ENCODE peak calls at places on chromosomes 7 and 10, in four cellular contexts. L, N, W and H are unnamed samples.

GRCh38 chr10:114604357-114605129 is 53.5 kb downstream of the ABLIM1 start:
- DNase-seq in L (no peak), N (no peak), W (no peak), H (no peak)

GRCh38 chr10:14560794-14561765 is 213.6 kb downstream of the FAM107B start:
- DNase-seq in L (no peak), N (no peak), W (no peak), H (no peak)

GRCh38 chr10:110486680-110487410 is 10.9 kb upstream of the DUSP5 start:
- DNase-seq in L (no peak), N (no peak), W (no peak), H (no peak)

GRCh38 chr10:80279146-80279545 is 10.3 kb downstream of the MAT1A start:
- DNase-seq in L (no peak), N (no peak), W (no peak), H (no peak)

GRCh38 chr7:49643750-49644149 is 129.7 kb upstream of the VWC2 start:
- DNase-seq in L (no peak), N (no peak), W (no peak), H (no peak)

GRCh38 chr7:99042957-99043356 is 101.0 kb downstream of the SMURF1 start:
- DNase-seq in L (no peak), N (no peak), W (peak), H (peak)

GRCh38 chr7:148135106-148135505 is 455.5 kb upstream of the C7orf33 start:
- DNase-seq in L (no peak), N (no peak), W (no peak), H (peak)

GRCh38 chr7:96910484-96910883 is 94.9 kb upstream of the DLX6 start:
- DNase-seq in L (no peak), N (no peak), W (peak), H (no peak)

GRCh38 chr7:41629711-41630111 is 73.2 kb downstream of the INHBA start:
- DNase-seq in L (no peak), N (no peak), W (no peak), H (no peak)

GRCh38 chr10:103663802-103664201 is 170.3 kb downstream of the NEURL1 start:
- DNase-seq in L (no peak), N (no peak), W (no peak), H (no peak)

GRCh38 chr10:17905491-17905890 is 46.2 kb upstream of the SLC39A12 start:
- DNase-seq in L (no peak), N (no peak), W (no peak), H (no peak)

GRCh38 chr7:135211179-135211945 is at the start of gene WDR91:
- DNase-seq in L (peak), N (peak), W (peak), H (peak)

GRCh38 chr7:27723086-27723485 is 16.9 kb upstream of the TAX1BP1 start:
- DNase-seq in L (no peak), N (no peak), W (no peak), H (peak)

GRCh38 chr10:122258136-122259074 is 12.7 kb upstream of the BTBD16 start:
- DNase-seq in L (no peak), N (no peak), W (no peak), H (no peak)

GRCh38 chr7:127253289-127254162 is 785 bp upstream of the GRM8 start:
- DNase-seq in L (peak), N (no peak), W (peak), H (peak)

GRCh38 chr7:18402488-18403183 is 92.9 kb upstream of the HDAC9 start:
- DNase-seq in L (no peak), N (no peak), W (no peak), H (no peak)

GRCh38 chr7:39433550-39433949 is 132.7 kb upstream of the YAE1 start:
- DNase-seq in L (no peak), N (peak), W (no peak), H (no peak)

GRCh38 chr7:133310232-133310852 is 57.5 kb downstream of the EXOC4 start:
- DNase-seq in L (no peak), N (no peak), W (peak), H (no peak)

GRCh38 chr10:32938554-32939061 is 19.4 kb downstream of the ITGB1 start:
- DNase-seq in L (no peak), N (no peak), W (peak), H (peak)

GRCh38 chr7:135253851-135254815 is 20.5 kb downstream of the STRA8 start:
- DNase-seq in L (peak), N (no peak), W (peak), H (no peak)

GRCh38 chr7:79050592-79050991 is 402.9 kb downstream of the MAGI2 start:
- DNase-seq in L (no peak), N (no peak), W (no peak), H (no peak)

GRCh38 chr7:121398246-121398645 is 2.1 kb upstream of the FAM3C start:
- DNase-seq in L (no peak), N (no peak), W (peak), H (no peak)

GRCh38 chr7:136056827-136057226 is 79.7 kb upstream of the MTPN start:
- DNase-seq in L (no peak), N (no peak), W (no peak), H (no peak)

GRCh38 chr7:33399528-33400213 is 270.3 kb downstream of the BBS9 start:
- DNase-seq in L (no peak), N (no peak), W (no peak), H (peak)

GRCh38 chr7:143345428-143345900 is 17.0 kb downstream of the FAM131B start:
- DNase-seq in L (peak), N (no peak), W (no peak), H (peak)

GRCh38 chr7:127897704-127898454 is 133.4 kb downstream of the LRRC4 start:
- DNase-seq in L (no peak), N (no peak), W (no peak), H (no peak)

GRCh38 chr7:104149822-104150221 is 58.0 kb downstream of the ORC5 start:
- DNase-seq in L (no peak), N (no peak), W (peak), H (no peak)

GRCh38 chr10:21090609-21091082 is 193.5 kb upstream of the NEBL start:
- DNase-seq in L (no peak), N (no peak), W (no peak), H (no peak)

GRCh38 chr7:29588212-29588611 is 24.6 kb downstream of the PRR15 start:
- DNase-seq in L (no peak), N (no peak), W (no peak), H (no peak)

DNA sequence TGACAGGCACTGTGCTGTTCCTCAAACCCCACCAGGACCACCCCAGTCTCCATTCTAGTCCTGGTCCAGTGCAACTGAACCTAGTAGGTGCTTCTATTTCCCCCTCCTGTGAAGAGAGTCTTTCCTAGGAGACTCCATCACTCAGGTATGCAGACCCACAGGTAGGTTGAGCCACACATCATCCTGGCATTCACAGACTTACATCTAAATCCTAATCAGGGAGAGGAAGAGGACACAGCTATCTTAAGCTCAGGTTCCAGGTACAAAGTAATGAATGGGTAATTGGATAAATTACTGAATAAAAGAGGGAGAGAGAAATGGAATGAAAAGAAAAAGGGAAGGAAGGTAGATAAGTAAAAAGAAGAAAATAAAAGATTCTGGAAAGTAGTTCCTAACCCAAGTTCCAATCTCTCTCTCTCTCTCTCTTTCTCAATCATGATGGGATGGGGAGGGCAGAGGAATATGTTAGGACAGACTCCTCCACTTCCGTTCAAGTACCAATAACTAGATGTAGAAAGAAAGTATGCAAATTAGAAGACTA is 139.8 kb upstream of the NAMPT start:
- DNase-seq in L (no peak), N (no peak), W (no peak), H (no peak)
- TF ChIP-seq PBX3 in L (no peak), N (no peak), W (no peak), H (no peak)

GRCh38 chr7:119482209-119482608 is 790.8 kb upstream of the KCND2 start:
- DNase-seq in L (peak), N (peak), W (peak), H (peak)
- TF ChIP-seq PBX3 in L (no peak), N (no peak), W (no peak), H (no peak)

GRCh38 chr7:5491251-5492044 is 67.8 kb upstream of the TNRC18 start:
- DNase-seq in L (no peak), N (no peak), W (no peak), H (peak)
- TF ChIP-seq PBX3 in L (no peak), N (no peak), W (no peak), H (no peak)

GRCh38 chr10:88091490-88092061 is 228.2 kb downstream of the PTEN start:
- DNase-seq in L (no peak), N (peak), W (no peak), H (no peak)
- TF ChIP-seq PBX3 in L (no peak), N (no peak), W (no peak), H (no peak)